ENCODE peak calls at places on chromosomes 5 and 9, in four cellular contexts. I, Z, M and J are unnamed samples.
A peak's percentile ranks its signal among the peaks of the same experiment; 100 is the strongest.

GRCh38 chr5:134440185-134440755 is 28.6 kb upstream of the CDKN2AIPNL start:
- DNase-seq in I (no peak), Z (no peak), M (no peak), J (no peak)

GRCh38 chr5:83726912-83727311 is 6.3 kb upstream of the HAPLN1 start:
- DNase-seq in I (peak; percentile 14), Z (no peak), M (no peak), J (no peak)

GRCh38 chr5:179167871-179168451 is 107.8 kb downstream of the ZNF354C start:
- DNase-seq in I (no peak), Z (no peak), M (no peak), J (peak; percentile 2)

GRCh38 chr9:113675475-113675941 is 200.6 kb upstream of the ZNF618 start:
- DNase-seq in I (peak; percentile 93), Z (no peak), M (no peak), J (peak; percentile 98)

GRCh38 chr5:149636861-149637246 is 55.6 kb downstream of the ARHGEF37 start:
- DNase-seq in I (peak; percentile 81), Z (no peak), M (peak; percentile 72), J (peak; percentile 40)

GRCh38 chr9:101212661-101213060 is 172.1 kb downstream of the BAAT start:
- DNase-seq in I (no peak), Z (no peak), M (no peak), J (no peak)

GRCh38 chr5:112998296-112998695 is 21.7 kb downstream of the DCP2 start:
- DNase-seq in I (no peak), Z (no peak), M (no peak), J (no peak)

GRCh38 chr5:5628866-5629265 is 206.4 kb downstream of the ICE1 start:
- DNase-seq in I (no peak), Z (no peak), M (no peak), J (no peak)

GRCh38 chr5:135212361-135213033 is 178.5 kb upstream of the PITX1 start:
- DNase-seq in I (no peak), Z (no peak), M (no peak), J (no peak)

GRCh38 chr5:36685631-36686147 is 79.3 kb downstream of the SLC1A3 start:
- DNase-seq in I (no peak), Z (no peak), M (no peak), J (no peak)

GRCh38 chr9:135514342-135515082 is 6.7 kb upstream of the LCN1 start:
- DNase-seq in I (no peak), Z (no peak), M (no peak), J (no peak)

GRCh38 chr5:57824047-57824446 is 341.4 kb upstream of the ACTBL2 start:
- DNase-seq in I (no peak), Z (no peak), M (no peak), J (peak; percentile 78)

GRCh38 chr9:92561374-92562329 is 25.9 kb upstream of the ECM2 start:
- DNase-seq in I (peak; percentile 19), Z (no peak), M (no peak), J (no peak)

GRCh38 chr5:32129074-32129598 is 45.0 kb downstream of the GOLPH3 start:
- DNase-seq in I (no peak), Z (no peak), M (no peak), J (no peak)
- H3K4me3 ChIP-seq in I (no peak overlapping the region), Z (no peak overlapping the region), M (no peak overlapping the region), J (no peak overlapping the region)

DNA sequence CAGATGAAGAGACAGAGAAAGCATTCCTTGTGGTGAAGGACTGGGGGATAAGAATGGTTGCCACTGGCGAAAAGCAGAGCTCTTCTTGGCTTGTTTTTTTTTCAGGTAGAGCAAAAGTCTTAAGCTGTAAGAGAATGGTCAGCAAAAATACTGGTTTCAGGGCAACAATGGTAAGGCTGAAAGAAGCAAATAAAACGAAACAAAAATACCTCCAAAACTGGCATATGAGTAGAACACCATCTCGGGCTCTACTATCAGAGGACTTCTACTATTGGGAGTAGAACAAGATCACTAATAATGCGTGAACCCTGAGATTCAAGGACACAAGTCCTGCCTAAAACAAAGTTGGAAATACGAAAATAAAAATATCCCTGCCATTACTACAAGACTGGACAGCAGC is 1823.2 kb upstream of the CDH6 start:
- DNase-seq in I (no peak), Z (no peak), M (no peak), J (no peak)
- H3K4me3 ChIP-seq in I (no peak overlapping the region), Z (no peak overlapping the region), M (no peak overlapping the region), J (no peak overlapping the region)

GRCh38 chr5:115843444-115844130 is 1.9 kb downstream of the AP3S1 start:
- DNase-seq in I (no peak), Z (no peak), M (no peak), J (no peak)
- H3K4me3 ChIP-seq in I (peak overlapping the region; percentile 92), Z (peak overlapping the region; percentile 78), M (no peak overlapping the region), J (peak overlapping the region; percentile 88)

GRCh38 chr9:99104459-99105151 is at the start of gene TGFBR1:
- DNase-seq in I (peak; percentile 95), Z (peak; percentile 79), M (peak; percentile 87), J (peak; percentile 94)

GRCh38 chr9:99103054-99103453 is 1.9 kb upstream of the TGFBR1 start:
- DNase-seq in I (no peak), Z (no peak), M (peak; percentile 31), J (no peak)

GRCh38 chr9:99101812-99102211 is 3.1 kb upstream of the TGFBR1 start:
- DNase-seq in I (no peak), Z (no peak), M (no peak), J (no peak)

GRCh38 chr9:99103909-99104458 is 929 bp upstream of the TGFBR1 start:
- DNase-seq in I (peak; percentile 45), Z (no peak), M (no peak), J (peak; percentile 15)

DNA sequence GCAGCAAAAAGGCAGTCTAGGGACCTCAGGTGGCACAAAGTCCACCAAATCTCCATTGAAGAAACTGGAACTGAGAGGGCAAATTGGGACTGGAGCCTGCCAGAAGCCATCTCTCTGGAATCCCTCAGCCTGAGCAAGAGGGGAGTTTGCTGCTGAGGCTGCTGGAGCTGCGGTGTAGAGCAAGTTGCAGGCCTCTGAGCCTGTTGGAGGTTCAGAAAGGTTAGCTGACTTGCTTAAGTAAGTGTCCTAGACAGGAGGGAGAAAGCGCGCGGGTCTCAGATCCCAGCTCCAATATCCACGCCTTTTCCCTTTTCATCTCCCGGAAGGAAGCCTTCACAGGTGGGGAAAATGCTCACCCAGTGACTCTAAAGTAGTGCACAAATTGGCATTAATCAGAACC is 1.4 kb upstream of the TGFBR1 start:
- DNase-seq in I (no peak), Z (no peak), M (no peak), J (no peak)
- H3K4me3 ChIP-seq in I (no peak overlapping the region), Z (peak overlapping the region; percentile 93), M (peak overlapping the region; percentile 83), J (no peak overlapping the region)

DNA sequence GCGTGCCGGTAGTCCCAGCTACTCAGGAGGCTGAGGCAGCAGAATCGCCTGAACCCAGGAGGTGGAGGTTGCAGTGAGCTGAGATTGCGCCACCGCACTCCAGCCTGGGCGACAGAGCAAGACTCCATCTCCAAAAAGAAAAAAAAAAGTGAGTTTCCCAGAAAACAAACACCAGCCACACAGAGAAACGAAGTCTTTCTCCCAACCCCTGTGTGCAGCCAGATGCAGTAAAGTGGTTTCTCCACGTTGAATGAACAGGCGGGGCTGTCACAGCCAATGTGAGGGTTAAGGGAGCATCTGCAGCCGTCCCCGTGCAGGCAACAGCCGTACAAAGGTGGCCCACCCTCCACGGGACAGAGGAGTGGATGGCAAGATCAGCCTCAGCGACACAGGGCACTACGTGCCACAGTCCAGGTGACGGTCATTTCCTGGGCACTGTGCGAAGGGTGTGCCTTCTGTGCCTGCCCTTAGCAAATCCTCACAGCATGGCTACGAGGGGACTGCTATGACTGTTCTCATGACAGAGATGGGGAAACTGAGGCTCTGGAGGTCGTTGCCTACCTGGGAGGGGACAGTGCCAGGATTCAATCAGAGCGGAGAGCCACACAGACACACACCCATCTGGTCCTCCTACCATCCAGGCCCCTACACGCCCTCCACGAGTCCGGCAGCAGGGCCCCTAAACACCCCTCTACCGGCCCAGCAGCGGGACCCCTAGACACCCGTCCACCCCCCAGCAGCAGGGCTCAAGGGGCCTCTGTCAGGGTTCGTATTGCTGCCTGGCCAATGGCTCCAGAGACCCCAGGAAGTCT is 2.4 kb downstream of the VAV2 start:
- DNase-seq in I (no peak), Z (no peak), M (no peak), J (no peak)
- H3K4me3 ChIP-seq in I (no peak overlapping the region), Z (no peak overlapping the region), M (peak overlapping the region; percentile 98), J (peak overlapping the region; percentile 69)

GRCh38 chr5:119333421-119333851 is 22.4 kb upstream of the TNFAIP8 start:
- DNase-seq in I (no peak), Z (no peak), M (no peak), J (no peak)

GRCh38 chr5:119331566-119332095 is 24.2 kb upstream of the TNFAIP8 start:
- DNase-seq in I (no peak), Z (no peak), M (no peak), J (no peak)

GRCh38 chr5:119335261-119335677 is 20.6 kb upstream of the TNFAIP8 start:
- DNase-seq in I (no peak), Z (no peak), M (no peak), J (no peak)

GRCh38 chr5:119330367-119331183 is 25.2 kb upstream of the TNFAIP8 start:
- DNase-seq in I (no peak), Z (no peak), M (no peak), J (no peak)

DNA sequence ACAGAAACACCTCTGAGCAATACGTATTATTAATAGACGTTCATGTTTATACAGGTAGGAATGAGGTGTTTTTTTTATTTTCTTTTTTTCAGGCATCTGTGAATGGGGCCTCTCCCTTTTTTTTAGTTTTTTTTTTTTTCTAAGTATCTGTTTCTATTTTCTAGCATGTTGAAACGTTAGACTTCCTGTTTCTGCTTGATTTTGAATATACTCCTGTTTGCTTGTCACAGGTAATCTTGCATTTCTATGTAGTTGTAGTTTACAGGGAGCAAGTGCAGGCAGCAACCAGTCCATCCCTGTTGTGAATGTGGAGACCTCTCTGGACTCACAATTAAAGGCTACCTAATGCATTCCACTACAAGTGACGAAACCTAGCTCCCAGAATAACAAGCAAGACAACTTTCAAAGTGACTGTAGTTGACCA is 22.8 kb upstream of the TNFAIP8 start:
- DNase-seq in I (no peak), Z (no peak), M (no peak), J (no peak)
- H3K4me3 ChIP-seq in I (no peak overlapping the region), Z (no peak overlapping the region), M (no peak overlapping the region), J (no peak overlapping the region)

GRCh38 chr5:124742521-124742920 is 3.9 kb downstream of the ZNF608 start:
- DNase-seq in I (no peak), Z (no peak), M (no peak), J (no peak)

GRCh38 chr5:124742983-124743533 is 3.4 kb downstream of the ZNF608 start:
- DNase-seq in I (peak; percentile 80), Z (no peak), M (no peak), J (peak; percentile 86)

GRCh38 chr5:124745367-124746251 is 830 bp downstream of the ZNF608 start:
- DNase-seq in I (peak; percentile 61), Z (no peak), M (no peak), J (peak; percentile 44)

GRCh38 chr5:124743534-124744169 is 2.8 kb downstream of the ZNF608 start:
- DNase-seq in I (peak; percentile 23), Z (no peak), M (no peak), J (no peak)

DNA sequence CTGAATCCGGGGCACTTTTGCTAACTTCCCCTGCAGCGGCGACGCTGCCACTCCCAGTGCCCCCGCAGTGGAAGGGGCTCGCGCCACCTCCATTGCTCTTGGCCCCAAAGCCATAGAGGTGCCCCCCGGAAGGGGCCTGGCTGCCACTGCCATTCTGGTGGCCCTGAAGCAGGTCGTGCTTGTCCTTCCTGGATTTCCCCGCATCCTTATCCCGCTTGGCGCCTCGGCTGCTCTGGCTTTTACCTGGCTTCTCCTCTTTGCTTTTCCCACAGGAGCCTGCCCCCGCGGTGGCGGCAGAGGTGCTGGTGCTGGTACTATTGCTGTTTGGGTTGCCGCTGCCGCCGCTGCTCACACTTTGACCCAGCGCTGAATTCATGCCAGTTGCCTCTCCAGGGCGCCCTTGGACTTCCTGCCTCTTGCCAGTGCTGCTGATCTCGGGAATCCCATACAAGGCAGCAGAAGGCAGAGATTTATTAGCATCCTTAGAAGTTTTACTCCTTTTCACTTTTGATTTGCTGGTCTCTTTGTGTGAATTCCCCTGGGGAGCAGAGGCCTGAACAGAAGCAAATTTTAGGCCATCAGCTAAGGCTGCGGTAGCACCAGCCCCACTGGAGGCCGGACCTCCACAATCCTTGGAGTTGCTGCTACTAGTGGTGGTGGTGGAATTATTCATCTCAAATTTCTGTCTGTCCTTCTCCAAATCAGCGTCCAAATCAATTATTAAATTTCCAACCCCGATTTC is 2.1 kb downstream of the ZNF608 start:
- DNase-seq in I (peak; percentile 56), Z (no peak), M (no peak), J (peak; percentile 77)
- H3K4me3 ChIP-seq in I (peak overlapping the region; percentile 64), Z (peak overlapping the region; percentile 77), M (no peak overlapping the region), J (peak overlapping the region; percentile 62)